ENCODE peak calls at places on chromosomes 3 and 15, in six cellular contexts. V, S, U, I, W and T are unnamed samples.

GRCh38 chr3:37174532-37175126 is at the start of gene LRRFIP2:
- DNase-seq in V (peak), S (no peak), U (no peak), I (no peak), W (peak), T (no peak)

GRCh38 chr15:71707230-71708051 is 102.9 kb upstream of the NR2E3 start:
- DNase-seq in V (peak), S (no peak), U (no peak), I (no peak), W (no peak), T (peak)

GRCh38 chr3:190306513-190307163 is 15.6 kb downstream of the CLDN1 start:
- DNase-seq in V (peak), S (no peak), U (no peak), I (no peak), W (peak), T (peak)

GRCh38 chr3:56357266-56357665 is 111.0 kb downstream of the ERC2 start:
- DNase-seq in V (no peak), S (no peak), U (peak), I (no peak), W (no peak), T (peak)

GRCh38 chr3:116281313-116282143 is 163.8 kb downstream of the LSAMP start:
- DNase-seq in V (no peak), S (no peak), U (no peak), I (no peak), W (no peak), T (no peak)

GRCh38 chr3:13764161-13764560 is 115.7 kb downstream of the WNT7A start:
- DNase-seq in V (no peak), S (no peak), U (no peak), I (no peak), W (no peak), T (no peak)

GRCh38 chr3:179853176-179853575 is 183.6 kb downstream of the PEX5L start:
- DNase-seq in V (peak), S (no peak), U (no peak), I (no peak), W (no peak), T (peak)

GRCh38 chr15:83092309-83092976 is 15.0 kb upstream of the TM6SF1 start:
- DNase-seq in V (peak), S (no peak), U (no peak), I (no peak), W (peak), T (peak)

GRCh38 chr15:94673801-94674200 is 442.4 kb downstream of the MCTP2 start:
- DNase-seq in V (no peak), S (no peak), U (no peak), I (no peak), W (no peak), T (no peak)

GRCh38 chr15:88657326-88658069 is 18.7 kb downstream of the ISG20 start:
- DNase-seq in V (peak), S (peak), U (peak), I (no peak), W (peak), T (peak)

GRCh38 chr15:25670025-25670554 is 193.0 kb downstream of the ATP10A start:
- DNase-seq in V (peak), S (peak), U (peak), I (peak), W (peak), T (peak)

GRCh38 chr15:40252438-40253178 is 13.7 kb downstream of the PAK6 start:
- DNase-seq in V (no peak), S (peak), U (peak), I (peak), W (peak), T (no peak)

GRCh38 chr3:140896997-140897396 is 44.6 kb upstream of the SLC25A36 start:
- DNase-seq in V (no peak), S (no peak), U (no peak), I (no peak), W (no peak), T (no peak)

GRCh38 chr15:22956980-22957264 is 23.2 kb downstream of the CYFIP1 start:
- DNase-seq in V (no peak), S (no peak), U (no peak), I (no peak), W (peak), T (no peak)

GRCh38 chr3:125062904-125063618 is 7.3 kb upstream of the HEG1 start:
- DNase-seq in V (peak), S (no peak), U (no peak), I (no peak), W (peak), T (peak)

GRCh38 chr3:186162221-186162620 is 53.3 kb upstream of the ETV5 start:
- DNase-seq in V (no peak), S (no peak), U (no peak), I (no peak), W (peak), T (peak)

GRCh38 chr3:184338538-184338945 is 1.1 kb downstream of the FAM131A start:
- DNase-seq in V (peak), S (peak), U (peak), I (peak), W (no peak), T (peak)

GRCh38 chr3:168141405-168141993 is 45.8 kb upstream of the GOLIM4 start:
- DNase-seq in V (no peak), S (no peak), U (no peak), I (no peak), W (no peak), T (no peak)

GRCh38 chr3:72889310-72890165 is 1.7 kb downstream of the GXYLT2 start:
- DNase-seq in V (no peak), S (no peak), U (no peak), I (no peak), W (no peak), T (peak)

GRCh38 chr15:101049856-101050646 is 130.9 kb downstream of the LRRK1 start:
- DNase-seq in V (no peak), S (no peak), U (no peak), I (peak), W (no peak), T (no peak)

GRCh38 chr15:32730677-32731654 is 13.2 kb downstream of the GREM1 start:
- DNase-seq in V (no peak), S (peak), U (peak), I (peak), W (peak), T (no peak)

GRCh38 chr3:2837233-2837632 is 272.9 kb downstream of the IL5RA start:
- DNase-seq in V (no peak), S (no peak), U (no peak), I (no peak), W (no peak), T (no peak)

GRCh38 chr15:29117778-29118177 is 151.8 kb downstream of the NSMCE3 start:
- DNase-seq in V (no peak), S (no peak), U (no peak), I (no peak), W (no peak), T (no peak)

GRCh38 chr3:165193392-165194268 is 2.6 kb downstream of the SLITRK3 start:
- DNase-seq in V (no peak), S (peak), U (no peak), I (no peak), W (no peak), T (peak)

GRCh38 chr15:50049871-50050270 is 69.2 kb downstream of the ATP8B4 start:
- DNase-seq in V (peak), S (no peak), U (no peak), I (no peak), W (no peak), T (peak)

GRCh38 chr3:48273594-48274211 is 32.8 kb downstream of the ZNF589 start:
- DNase-seq in V (peak), S (peak), U (peak), I (peak), W (peak), T (peak)

GRCh38 chr15:78540955-78541743 is 905 bp downstream of the PSMA4 start:
- DNase-seq in V (peak), S (no peak), U (no peak), I (no peak), W (no peak), T (peak)

GRCh38 chr3:159913712-159914414 is 74.8 kb upstream of the IL12A start:
- DNase-seq in V (no peak), S (no peak), U (no peak), I (no peak), W (no peak), T (no peak)

GRCh38 chr15:41504751-41505492 is 8.7 kb downstream of the LTK start:
- DNase-seq in V (no peak), S (no peak), U (no peak), I (no peak), W (no peak), T (no peak)

GRCh38 chr15:24054547-24055245 is 367.6 kb upstream of the NDN start:
- DNase-seq in V (no peak), S (no peak), U (no peak), I (no peak), W (no peak), T (peak)

GRCh38 chr3:172787746-172788145 is 37.2 kb downstream of the ECT2 start:
- DNase-seq in V (peak), S (no peak), U (no peak), I (no peak), W (no peak), T (peak)

GRCh38 chr15:90315276-90315982 is 36.7 kb upstream of the ZNF774 start:
- DNase-seq in V (peak), S (no peak), U (no peak), I (peak), W (peak), T (peak)

GRCh38 chr3:140995881-140996280 is 54.2 kb downstream of the SLC25A36 start:
- DNase-seq in V (no peak), S (no peak), U (no peak), I (no peak), W (no peak), T (no peak)

GRCh38 chr15:98541519-98541918 is 106.8 kb upstream of the IGF1R start:
- DNase-seq in V (peak), S (no peak), U (no peak), I (no peak), W (no peak), T (no peak)

GRCh38 chr3:167091186-167091585 is 288.9 kb downstream of the ZBBX start:
- DNase-seq in V (no peak), S (no peak), U (no peak), I (no peak), W (no peak), T (peak)

GRCh38 chr3:130831716-130832400 is 62.0 kb upstream of the ATP2C1 start:
- DNase-seq in V (no peak), S (no peak), U (no peak), I (peak), W (no peak), T (no peak)

GRCh38 chr3:188396900-188397299 is 242.9 kb downstream of the LPP start:
- DNase-seq in V (no peak), S (no peak), U (no peak), I (no peak), W (no peak), T (no peak)
- H3K4me2 ChIP-seq in V (no peak), S (no peak), U (no peak), I (no peak), W (no peak), T (no peak)

GRCh38 chr15:68485721-68486360 is 53.9 kb upstream of the ITGA11 start:
- DNase-seq in V (no peak), S (no peak), U (no peak), I (no peak), W (no peak), T (no peak)
- H3K9ac ChIP-seq in V (no peak), S (no peak), U (no peak), I (no peak), W (no peak), T (no peak)

GRCh38 chr3:146503459-146504202 is 34.3 kb upstream of the PLSCR2 start:
- DNase-seq in V (peak), S (no peak), U (no peak), I (no peak), W (peak), T (peak)

GRCh38 chr3:146502887-146503458 is 33.6 kb upstream of the PLSCR2 start:
- DNase-seq in V (peak), S (no peak), U (no peak), I (no peak), W (peak), T (no peak)

GRCh38 chr3:146504546-146505197 is 35.3 kb upstream of the PLSCR2 start:
- DNase-seq in V (no peak), S (no peak), U (peak), I (no peak), W (peak), T (peak)

GRCh38 chr3:146507331-146508120 is 36.9 kb downstream of the PLSCR1 start:
- DNase-seq in V (no peak), S (no peak), U (no peak), I (no peak), W (peak), T (no peak)

DNA sequence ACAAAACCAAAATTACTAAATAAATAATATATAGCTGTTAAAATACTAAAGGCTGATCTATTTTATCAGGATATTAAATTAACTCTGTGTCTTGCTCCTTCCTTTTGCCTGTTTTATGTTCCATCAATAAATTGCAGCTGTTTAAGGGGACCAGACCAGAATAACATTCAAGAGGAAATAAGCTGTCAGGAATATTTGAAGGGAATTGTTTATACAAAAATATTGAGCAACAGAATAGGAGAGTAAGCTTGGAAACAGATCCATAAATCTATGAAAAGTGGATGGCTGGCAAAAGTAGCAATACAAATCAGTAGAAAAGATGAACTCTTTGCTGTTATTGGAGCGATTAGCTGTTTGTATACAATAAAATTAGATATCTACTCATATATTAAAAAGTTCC is 36.1 kb upstream of the PLSCR2 start:
- DNase-seq in V (no peak), S (no peak), U (no peak), I (no peak), W (no peak), T (peak)
- H4K91ac ChIP-seq in V (no peak), S (no peak), U (no peak), I (no peak), W (no peak), T (no peak)

DNA sequence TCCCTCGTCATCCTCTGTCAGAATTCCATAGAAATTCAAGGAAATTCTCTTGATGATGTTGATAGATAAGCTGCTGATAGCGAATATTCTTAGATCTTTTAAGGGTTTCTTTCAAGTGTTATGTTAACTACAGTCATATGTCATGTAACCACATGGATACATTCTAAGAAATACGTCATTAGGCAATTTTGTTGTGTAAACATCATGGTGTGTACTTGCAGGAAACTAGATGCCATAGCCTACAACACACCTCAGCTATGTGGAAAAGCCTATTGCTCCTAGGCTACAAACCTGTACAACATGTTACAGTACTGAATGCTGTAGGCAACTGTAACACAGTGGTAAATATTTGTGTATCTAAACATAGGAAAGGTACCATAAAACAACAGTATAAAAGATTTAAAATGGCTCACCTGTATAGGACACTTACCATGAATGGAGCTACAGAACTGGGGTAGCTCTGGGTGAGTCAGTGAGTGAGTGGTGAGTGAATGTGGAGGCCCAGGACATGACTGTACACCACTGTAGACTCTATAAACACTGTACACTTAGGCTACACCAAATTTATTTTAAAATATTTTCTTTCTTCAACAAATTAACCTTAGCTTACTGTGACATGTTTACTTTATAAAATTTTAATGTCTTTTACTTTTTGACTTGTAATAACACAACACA is 34.6 kb downstream of the GLDN start:
- DNase-seq in V (peak), S (no peak), U (no peak), I (no peak), W (peak), T (peak)
- H3K4me2 ChIP-seq in V (no peak), S (no peak), U (no peak), I (no peak), W (no peak), T (no peak)

GRCh38 chr3:62723636-62724217 is 151.5 kb downstream of the CADPS start:
- DNase-seq in V (no peak), S (no peak), U (peak), I (peak), W (no peak), T (no peak)

GRCh38 chr3:62723171-62723570 is 152.0 kb downstream of the CADPS start:
- DNase-seq in V (no peak), S (no peak), U (no peak), I (no peak), W (no peak), T (no peak)

GRCh38 chr3:62724503-62724902 is 150.7 kb downstream of the CADPS start:
- DNase-seq in V (no peak), S (no peak), U (no peak), I (no peak), W (no peak), T (no peak)

GRCh38 chr3:62718515-62719320 is 156.5 kb downstream of the CADPS start:
- DNase-seq in V (no peak), S (no peak), U (no peak), I (no peak), W (no peak), T (no peak)

GRCh38 chr3:62722344-62722743 is 152.9 kb downstream of the CADPS start:
- DNase-seq in V (no peak), S (no peak), U (no peak), I (no peak), W (no peak), T (no peak)
- H3K9ac ChIP-seq in V (no peak), S (no peak), U (no peak), I (no peak), W (no peak), T (no peak)

GRCh38 chr3:35473956-35474355 is 165.4 kb upstream of the ARPP21 start:
- DNase-seq in V (no peak), S (no peak), U (no peak), I (no peak), W (peak), T (no peak)
- H4K91ac ChIP-seq in V (no peak), S (no peak), U (no peak), I (no peak), W (no peak), T (no peak)

GRCh38 chr3:151501905-151502615 is 41.2 kb upstream of the IGSF10 start:
- DNase-seq in V (no peak), S (no peak), U (no peak), I (no peak), W (no peak), T (no peak)

GRCh38 chr3:151501171-151501790 is 40.4 kb upstream of the IGSF10 start:
- DNase-seq in V (peak), S (no peak), U (no peak), I (no peak), W (no peak), T (no peak)

GRCh38 chr3:151499198-151499597 is 38.3 kb upstream of the IGSF10 start:
- DNase-seq in V (no peak), S (no peak), U (no peak), I (no peak), W (no peak), T (no peak)

GRCh38 chr3:151503074-151503473 is 42.2 kb upstream of the IGSF10 start:
- DNase-seq in V (no peak), S (no peak), U (no peak), I (no peak), W (no peak), T (no peak)

DNA sequence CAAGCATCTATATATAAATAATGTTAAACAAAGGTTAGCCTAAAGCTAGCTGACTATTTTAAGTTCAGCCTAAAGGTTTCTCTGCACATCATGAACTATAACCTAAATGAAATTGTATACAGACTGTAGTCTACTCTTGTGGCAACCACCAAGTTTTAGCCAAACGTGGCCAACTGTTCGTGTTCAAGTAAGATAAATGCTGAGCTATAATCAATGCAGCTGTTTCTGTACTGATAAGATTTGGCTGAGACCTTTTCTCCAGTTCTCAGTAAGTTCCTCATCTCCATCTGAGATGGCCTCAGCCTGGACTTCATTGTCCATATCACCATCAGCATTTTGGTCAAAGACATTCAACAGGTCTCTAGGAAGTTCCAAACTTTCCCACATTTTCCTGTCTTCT is 43.7 kb upstream of the IGSF10 start:
- DNase-seq in V (no peak), S (no peak), U (no peak), I (no peak), W (no peak), T (no peak)
- H3K4me2 ChIP-seq in V (no peak), S (no peak), U (no peak), I (no peak), W (no peak), T (no peak)

DNA sequence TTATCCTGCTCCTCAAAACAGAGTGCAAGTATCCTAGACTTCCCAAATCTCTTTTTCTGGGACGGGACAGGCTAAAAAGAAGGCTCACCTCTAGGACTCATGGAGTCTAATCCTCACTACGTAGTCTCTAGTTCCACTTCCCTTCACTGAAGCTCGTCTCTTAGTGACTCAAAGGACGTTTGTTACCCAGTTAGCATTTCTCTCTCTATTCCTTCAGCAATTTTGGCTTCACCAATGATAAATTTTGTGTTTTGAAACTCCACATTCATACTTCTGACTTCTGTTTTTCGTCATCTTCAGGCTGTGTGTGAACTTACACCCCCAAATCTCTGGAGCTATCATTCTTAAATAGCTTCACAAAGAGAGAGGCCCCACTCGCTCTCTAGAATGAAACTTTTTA is 627.1 kb downstream of the NAALADL2 start:
- DNase-seq in V (no peak), S (no peak), U (no peak), I (no peak), W (no peak), T (no peak)
- H3K9ac ChIP-seq in V (no peak), S (no peak), U (no peak), I (no peak), W (no peak), T (no peak)